ENCODE peak calls at places on chromosomes 5 and 9, in six cellular contexts. One of them, this sample, is unnamed.

GRCh38 chr5:168152660-168153059 is 138.8 kb upstream of the WWC1 start:
- DNase-seq in mesenchymal stem cell: no peak
- DNase-seq in trophoblast cell: no peak
- DNase-seq in H1: no peak
- DNase-seq in IMR-90: no peak
- DNase-seq in mesendoderm: no peak
- DNase-seq in this sample: no peak

GRCh38 chr9:83992407-83992806 is 11.8 kb downstream of the RMI1 start:
- DNase-seq in H1: no peak
- DNase-seq in trophoblast cell: no peak
- DNase-seq in mesenchymal stem cell: peak; percentile 24
- DNase-seq in IMR-90: peak; percentile 55
- DNase-seq in mesendoderm: no peak
- DNase-seq in this sample: no peak

GRCh38 chr9:15824310-15824709 is 271.5 kb downstream of the CCDC171 start:
- DNase-seq in trophoblast cell: no peak
- DNase-seq in IMR-90: peak; percentile 21
- DNase-seq in H1: no peak
- DNase-seq in mesenchymal stem cell: peak; percentile 9
- DNase-seq in mesendoderm: peak; percentile 59
- DNase-seq in this sample: no peak

GRCh38 chr9:115015018-115015635 is 84.7 kb upstream of the TNFSF8 start:
- DNase-seq in mesenchymal stem cell: peak; percentile 67
- DNase-seq in mesendoderm: peak; percentile 70
- DNase-seq in IMR-90: peak; percentile 64
- DNase-seq in trophoblast cell: no peak
- DNase-seq in H1: peak; percentile 43
- DNase-seq in this sample: peak; percentile 32

GRCh38 chr5:139381837-139382361 is 1.2 kb downstream of the SLC23A1 start:
- DNase-seq in trophoblast cell: no peak
- DNase-seq in mesenchymal stem cell: no peak
- DNase-seq in IMR-90: no peak
- DNase-seq in mesendoderm: no peak
- DNase-seq in H1: no peak
- DNase-seq in this sample: no peak

GRCh38 chr5:40784027-40784653 is 14.0 kb downstream of the PRKAA1 start:
- DNase-seq in H1: no peak
- DNase-seq in IMR-90: no peak
- DNase-seq in trophoblast cell: no peak
- DNase-seq in mesenchymal stem cell: no peak
- DNase-seq in mesendoderm: no peak
- DNase-seq in this sample: no peak

GRCh38 chr5:117682416-117682815 is 1107.8 kb upstream of the SEMA6A start:
- DNase-seq in IMR-90: peak; percentile 5
- DNase-seq in mesendoderm: no peak
- DNase-seq in H1: no peak
- DNase-seq in mesenchymal stem cell: no peak
- DNase-seq in trophoblast cell: no peak
- DNase-seq in this sample: no peak

GRCh38 chr9:15606667-15607472 is 54.0 kb downstream of the CCDC171 start:
- DNase-seq in mesenchymal stem cell: peak; percentile 51
- DNase-seq in H1: no peak
- DNase-seq in IMR-90: peak; percentile 35
- DNase-seq in mesendoderm: peak; percentile 38
- DNase-seq in trophoblast cell: no peak
- DNase-seq in this sample: peak; percentile 23

GRCh38 chr5:159240301-159240870 is 22.7 kb upstream of the UBLCP1 start:
- DNase-seq in H1: no peak
- DNase-seq in mesenchymal stem cell: peak; percentile 68
- DNase-seq in mesendoderm: peak; percentile 39
- DNase-seq in IMR-90: peak; percentile 42
- DNase-seq in trophoblast cell: no peak
- DNase-seq in this sample: no peak

GRCh38 chr9:128022886-128023285 is 42.1 kb upstream of the EEIG1 start:
- DNase-seq in IMR-90: no peak
- DNase-seq in mesendoderm: no peak
- DNase-seq in trophoblast cell: no peak
- DNase-seq in mesenchymal stem cell: no peak
- DNase-seq in H1: no peak
- DNase-seq in this sample: no peak

GRCh38 chr5:56011835-56012234 is 17.1 kb upstream of the IL6ST start:
- DNase-seq in IMR-90: peak; percentile 97
- DNase-seq in H1: no peak
- DNase-seq in mesendoderm: no peak
- DNase-seq in mesenchymal stem cell: peak; percentile 89
- DNase-seq in trophoblast cell: peak; percentile 94
- DNase-seq in this sample: no peak

GRCh38 chr9:110255064-110255416 is 1.3 kb downstream of the TXN start:
- DNase-seq in mesenchymal stem cell: no peak
- DNase-seq in H1: no peak
- DNase-seq in trophoblast cell: no peak
- DNase-seq in mesendoderm: no peak
- DNase-seq in IMR-90: no peak
- DNase-seq in this sample: no peak

GRCh38 chr5:932628-933250 is 40.1 kb downstream of the TRIP13 start:
- DNase-seq in trophoblast cell: no peak
- DNase-seq in mesenchymal stem cell: peak; percentile 61
- DNase-seq in IMR-90: peak; percentile 40
- DNase-seq in H1: no peak
- DNase-seq in mesendoderm: no peak
- DNase-seq in this sample: no peak

GRCh38 chr9:12785251-12785880 is 10.5 kb downstream of the LURAP1L start:
- DNase-seq in IMR-90: peak; percentile 55
- DNase-seq in mesenchymal stem cell: peak; percentile 90
- DNase-seq in H1: no peak
- DNase-seq in trophoblast cell: no peak
- DNase-seq in mesendoderm: no peak
- DNase-seq in this sample: no peak

GRCh38 chr5:109335114-109335513 is 74.7 kb downstream of the PJA2 start:
- DNase-seq in mesenchymal stem cell: no peak
- DNase-seq in trophoblast cell: no peak
- DNase-seq in IMR-90: no peak
- DNase-seq in mesendoderm: no peak
- DNase-seq in H1: no peak
- DNase-seq in this sample: no peak

GRCh38 chr5:36370073-36370472 is 68.4 kb upstream of the RANBP3L start:
- DNase-seq in mesendoderm: no peak
- DNase-seq in H1: no peak
- DNase-seq in mesenchymal stem cell: no peak
- DNase-seq in trophoblast cell: no peak
- DNase-seq in IMR-90: no peak
- DNase-seq in this sample: no peak

GRCh38 chr5:133751846-133752245 is 139.5 kb upstream of the FSTL4 start:
- DNase-seq in mesenchymal stem cell: no peak
- DNase-seq in H1: no peak
- DNase-seq in trophoblast cell: no peak
- DNase-seq in mesendoderm: no peak
- DNase-seq in IMR-90: no peak
- DNase-seq in this sample: no peak

GRCh38 chr5:119953474-119953873 is 324.1 kb downstream of the FAM170A start:
- DNase-seq in mesenchymal stem cell: no peak
- DNase-seq in mesendoderm: peak; percentile 61
- DNase-seq in IMR-90: no peak
- DNase-seq in H1: no peak
- DNase-seq in trophoblast cell: no peak
- DNase-seq in this sample: no peak

GRCh38 chr5:42840279-42840678 is 28.6 kb upstream of the SELENOP start:
- DNase-seq in IMR-90: peak; percentile 58
- DNase-seq in mesendoderm: no peak
- DNase-seq in trophoblast cell: no peak
- DNase-seq in mesenchymal stem cell: peak; percentile 72
- DNase-seq in H1: no peak
- DNase-seq in this sample: no peak

GRCh38 chr5:112878760-112879159 is 17.7 kb downstream of the SRP19 start:
- DNase-seq in mesenchymal stem cell: peak; percentile 27
- DNase-seq in mesendoderm: peak; percentile 56
- DNase-seq in IMR-90: peak; percentile 46
- DNase-seq in H1: no peak
- DNase-seq in trophoblast cell: no peak
- DNase-seq in this sample: no peak

GRCh38 chr9:97557606-97558095 is 56.2 kb downstream of the TMOD1 start:
- DNase-seq in trophoblast cell: no peak
- DNase-seq in mesendoderm: no peak
- DNase-seq in mesenchymal stem cell: no peak
- DNase-seq in H1: no peak
- DNase-seq in IMR-90: no peak
- DNase-seq in this sample: no peak

GRCh38 chr9:128912270-128912853 is 8.4 kb upstream of the PHYHD1 start:
- DNase-seq in trophoblast cell: no peak
- DNase-seq in mesenchymal stem cell: peak; percentile 70
- DNase-seq in H1: peak; percentile 38
- DNase-seq in mesendoderm: peak; percentile 92
- DNase-seq in IMR-90: peak; percentile 94
- DNase-seq in this sample: no peak

GRCh38 chr5:160312139-160312959 is at the start of gene CCNJL:
- DNase-seq in mesenchymal stem cell: peak; percentile 61
- DNase-seq in H1: no peak
- DNase-seq in IMR-90: peak; percentile 44
- DNase-seq in mesendoderm: peak; percentile 87
- DNase-seq in trophoblast cell: no peak
- DNase-seq in this sample: peak; percentile 89

GRCh38 chr5:160311491-160312138 is 749 bp downstream of the CCNJL start:
- DNase-seq in mesendoderm: peak; percentile 28
- DNase-seq in mesenchymal stem cell: peak; percentile 46
- DNase-seq in trophoblast cell: no peak
- DNase-seq in H1: no peak
- DNase-seq in IMR-90: no peak
- DNase-seq in this sample: no peak

GRCh38 chr5:160315968-160316367 is 3.6 kb upstream of the CCNJL start:
- DNase-seq in H1: no peak
- DNase-seq in mesendoderm: peak; percentile 40
- DNase-seq in trophoblast cell: no peak
- DNase-seq in IMR-90: peak; percentile 73
- DNase-seq in mesenchymal stem cell: peak; percentile 47
- DNase-seq in this sample: no peak

GRCh38 chr5:160310910-160311295 is 1.5 kb downstream of the CCNJL start:
- DNase-seq in mesenchymal stem cell: no peak
- DNase-seq in mesendoderm: peak; percentile 25
- DNase-seq in trophoblast cell: no peak
- DNase-seq in IMR-90: no peak
- DNase-seq in H1: no peak
- DNase-seq in this sample: no peak

GRCh38 chr5:160312960-160313734 is 783 bp upstream of the CCNJL start:
- DNase-seq in H1: no peak
- DNase-seq in mesendoderm: no peak
- DNase-seq in trophoblast cell: no peak
- DNase-seq in mesenchymal stem cell: no peak
- DNase-seq in IMR-90: no peak
- DNase-seq in this sample: no peak
- H2BK5ac ChIP-seq in H1: peak overlapping the region; percentile 93
- H2BK5ac ChIP-seq in mesendoderm: no peak overlapping the region
- H2BK5ac ChIP-seq in trophoblast cell: no peak overlapping the region
- H2BK5ac ChIP-seq in mesenchymal stem cell: no peak overlapping the region
- H2BK5ac ChIP-seq in IMR-90: no peak overlapping the region
- H2BK5ac ChIP-seq in this sample: no peak overlapping the region

GRCh38 chr5:124698774-124699173 is 47.7 kb downstream of the ZNF608 start:
- DNase-seq in mesendoderm: no peak
- DNase-seq in IMR-90: peak; percentile 58
- DNase-seq in trophoblast cell: no peak
- DNase-seq in mesenchymal stem cell: peak; percentile 77
- DNase-seq in H1: no peak
- DNase-seq in this sample: no peak

GRCh38 chr5:124701873-124702272 is 44.6 kb downstream of the ZNF608 start:
- DNase-seq in IMR-90: no peak
- DNase-seq in mesendoderm: no peak
- DNase-seq in H1: no peak
- DNase-seq in trophoblast cell: no peak
- DNase-seq in mesenchymal stem cell: no peak
- DNase-seq in this sample: no peak

GRCh38 chr5:124700333-124700732 is 46.1 kb downstream of the ZNF608 start:
- DNase-seq in mesendoderm: no peak
- DNase-seq in trophoblast cell: no peak
- DNase-seq in IMR-90: no peak
- DNase-seq in mesenchymal stem cell: no peak
- DNase-seq in H1: no peak
- DNase-seq in this sample: no peak

GRCh38 chr5:124702442-124703024 is 43.9 kb downstream of the ZNF608 start:
- DNase-seq in H1: no peak
- DNase-seq in IMR-90: no peak
- DNase-seq in trophoblast cell: no peak
- DNase-seq in mesenchymal stem cell: no peak
- DNase-seq in mesendoderm: no peak
- DNase-seq in this sample: no peak

GRCh38 chr5:124700930-124701458 is 45.4 kb downstream of the ZNF608 start:
- DNase-seq in trophoblast cell: no peak
- DNase-seq in mesendoderm: peak; percentile 80
- DNase-seq in mesenchymal stem cell: no peak
- DNase-seq in H1: no peak
- DNase-seq in IMR-90: no peak
- DNase-seq in this sample: no peak
- H4K8ac ChIP-seq in trophoblast cell: no peak overlapping the region
- H4K8ac ChIP-seq in mesendoderm: no peak overlapping the region
- H4K8ac ChIP-seq in mesenchymal stem cell: no peak overlapping the region
- H4K8ac ChIP-seq in H1: no peak overlapping the region
- H4K8ac ChIP-seq in IMR-90: no peak overlapping the region
- H4K8ac ChIP-seq in this sample: no peak overlapping the region

DNA sequence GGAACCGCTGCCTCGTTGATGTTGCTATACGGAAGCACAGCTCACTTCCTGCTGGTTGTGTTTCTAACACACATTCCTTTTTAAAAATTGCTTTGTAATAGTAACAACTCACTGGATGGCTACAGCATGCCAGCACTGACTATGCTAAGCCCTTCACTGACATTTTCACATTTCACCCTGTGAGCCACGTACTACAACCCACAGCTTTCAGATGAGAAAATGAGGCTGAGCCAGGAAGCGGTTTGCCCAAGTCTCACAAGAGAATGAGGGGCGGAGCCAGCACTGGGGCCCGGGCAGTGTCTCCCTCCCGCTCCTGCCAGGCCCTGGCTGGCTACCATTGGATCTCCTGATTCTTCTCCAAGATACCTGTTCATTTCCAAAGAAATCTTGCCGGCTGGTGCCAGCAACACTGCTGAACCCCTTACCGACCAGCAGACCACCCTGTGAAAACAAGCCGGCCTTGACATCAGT is 38.3 kb downstream of the FAM78A start:
- DNase-seq in IMR-90: peak; percentile 88
- DNase-seq in trophoblast cell: peak; percentile 73
- DNase-seq in H1: no peak
- DNase-seq in mesenchymal stem cell: peak; percentile 69
- DNase-seq in mesendoderm: peak; percentile 67
- DNase-seq in this sample: peak; percentile 17
- H3K4me3 ChIP-seq in IMR-90: no peak overlapping the region
- H3K4me3 ChIP-seq in trophoblast cell: no peak overlapping the region
- H3K4me3 ChIP-seq in H1: no peak overlapping the region
- H3K4me3 ChIP-seq in mesenchymal stem cell: no peak overlapping the region
- H3K4me3 ChIP-seq in mesendoderm: no peak overlapping the region
- H3K4me3 ChIP-seq in this sample: no peak overlapping the region

GRCh38 chr9:112041536-112042243 is 133.4 kb downstream of the SUSD1 start:
- DNase-seq in mesenchymal stem cell: peak; percentile 98
- DNase-seq in H1: peak; percentile 87
- DNase-seq in mesendoderm: peak; percentile 99
- DNase-seq in IMR-90: peak; percentile 100
- DNase-seq in trophoblast cell: peak; percentile 92
- DNase-seq in this sample: no peak
- H2BK5ac ChIP-seq in mesenchymal stem cell: peak overlapping the region; percentile 100
- H2BK5ac ChIP-seq in H1: peak overlapping the region; percentile 86
- H2BK5ac ChIP-seq in mesendoderm: peak overlapping the region; percentile 39
- H2BK5ac ChIP-seq in IMR-90: peak overlapping the region; percentile 100
- H2BK5ac ChIP-seq in trophoblast cell: peak overlapping the region; percentile 62
- H2BK5ac ChIP-seq in this sample: no peak overlapping the region